ENCODE peak calls at places on chromosome 1, in five cellular contexts. One of them, this sample, is unnamed.
A peak's percentile ranks its signal among the peaks of the same experiment; 100 is the strongest.

GRCh38 chr1:156498447-156499193 is 2.0 kb downstream of the MEF2D start:
- DNase-seq in activated CD4-positive, CD25-positive, alpha-beta regulatory T cell: no peak
- DNase-seq in naive thymus-derived CD8-positive, alpha-beta T cell: no peak
- DNase-seq in stimulated activated CD8-positive, alpha-beta memory T cell treated with anti-CD3 and anti-CD28 coated beads, Interleukin-4, amount 100 ng/mL, for 1 hour: no peak
- DNase-seq in psoas muscle: peak; percentile 77
- DNase-seq in this sample: no peak

GRCh38 chr1:26315874-26316850 is 1.6 kb upstream of the CD52 start:
- DNase-seq in activated CD4-positive, CD25-positive, alpha-beta regulatory T cell: no peak
- DNase-seq in stimulated activated CD8-positive, alpha-beta memory T cell treated with anti-CD3 and anti-CD28 coated beads, Interleukin-4, amount 100 ng/mL, for 1 hour: no peak
- DNase-seq in naive thymus-derived CD8-positive, alpha-beta T cell: no peak
- DNase-seq in psoas muscle: no peak
- DNase-seq in this sample: no peak

GRCh38 chr1:89525169-89525855 is 683 bp downstream of the LRRC8B start:
- DNase-seq in psoas muscle: peak; percentile 72
- DNase-seq in stimulated activated CD8-positive, alpha-beta memory T cell treated with anti-CD3 and anti-CD28 coated beads, Interleukin-4, amount 100 ng/mL, for 1 hour: peak; percentile 10
- DNase-seq in activated CD4-positive, CD25-positive, alpha-beta regulatory T cell: peak; percentile 20
- DNase-seq in naive thymus-derived CD8-positive, alpha-beta T cell: peak; percentile 42
- DNase-seq in this sample: peak; percentile 53

GRCh38 chr1:24964811-24965570 is 34.9 kb upstream of the RUNX3 start:
- DNase-seq in activated CD4-positive, CD25-positive, alpha-beta regulatory T cell: peak; percentile 63
- DNase-seq in stimulated activated CD8-positive, alpha-beta memory T cell treated with anti-CD3 and anti-CD28 coated beads, Interleukin-4, amount 100 ng/mL, for 1 hour: peak; percentile 74
- DNase-seq in psoas muscle: peak; percentile 53
- DNase-seq in naive thymus-derived CD8-positive, alpha-beta T cell: peak; percentile 94
- DNase-seq in this sample: peak; percentile 74

GRCh38 chr1:156726549-156727226 is 1.6 kb upstream of the METTL25B start:
- DNase-seq in activated CD4-positive, CD25-positive, alpha-beta regulatory T cell: no peak
- DNase-seq in stimulated activated CD8-positive, alpha-beta memory T cell treated with anti-CD3 and anti-CD28 coated beads, Interleukin-4, amount 100 ng/mL, for 1 hour: no peak
- DNase-seq in naive thymus-derived CD8-positive, alpha-beta T cell: peak; percentile 46
- DNase-seq in psoas muscle: no peak
- DNase-seq in this sample: peak; percentile 38

GRCh38 chr1:4140241-4140640 is 240.2 kb upstream of the C1orf174 start:
- DNase-seq in naive thymus-derived CD8-positive, alpha-beta T cell: no peak
- DNase-seq in psoas muscle: no peak
- DNase-seq in stimulated activated CD8-positive, alpha-beta memory T cell treated with anti-CD3 and anti-CD28 coated beads, Interleukin-4, amount 100 ng/mL, for 1 hour: no peak
- DNase-seq in activated CD4-positive, CD25-positive, alpha-beta regulatory T cell: no peak
- DNase-seq in this sample: no peak

GRCh38 chr1:19453843-19454242 is 31.5 kb downstream of the CAPZB start:
- DNase-seq in activated CD4-positive, CD25-positive, alpha-beta regulatory T cell: no peak
- DNase-seq in stimulated activated CD8-positive, alpha-beta memory T cell treated with anti-CD3 and anti-CD28 coated beads, Interleukin-4, amount 100 ng/mL, for 1 hour: no peak
- DNase-seq in naive thymus-derived CD8-positive, alpha-beta T cell: no peak
- DNase-seq in psoas muscle: no peak
- DNase-seq in this sample: no peak

GRCh38 chr1:214685906-214686305 is 82.9 kb downstream of the CENPF start:
- DNase-seq in naive thymus-derived CD8-positive, alpha-beta T cell: no peak
- DNase-seq in activated CD4-positive, CD25-positive, alpha-beta regulatory T cell: no peak
- DNase-seq in stimulated activated CD8-positive, alpha-beta memory T cell treated with anti-CD3 and anti-CD28 coated beads, Interleukin-4, amount 100 ng/mL, for 1 hour: no peak
- DNase-seq in psoas muscle: no peak
- DNase-seq in this sample: no peak

GRCh38 chr1:189987509-189987908 is 490.2 kb downstream of the BRINP3 start:
- DNase-seq in naive thymus-derived CD8-positive, alpha-beta T cell: no peak
- DNase-seq in activated CD4-positive, CD25-positive, alpha-beta regulatory T cell: no peak
- DNase-seq in stimulated activated CD8-positive, alpha-beta memory T cell treated with anti-CD3 and anti-CD28 coated beads, Interleukin-4, amount 100 ng/mL, for 1 hour: no peak
- DNase-seq in psoas muscle: no peak
- DNase-seq in this sample: no peak

GRCh38 chr1:204410764-204411450 is 710 bp downstream of the PPP1R15B start:
- DNase-seq in stimulated activated CD8-positive, alpha-beta memory T cell treated with anti-CD3 and anti-CD28 coated beads, Interleukin-4, amount 100 ng/mL, for 1 hour: no peak
- DNase-seq in activated CD4-positive, CD25-positive, alpha-beta regulatory T cell: peak; percentile 31
- DNase-seq in psoas muscle: peak; percentile 81
- DNase-seq in naive thymus-derived CD8-positive, alpha-beta T cell: peak; percentile 33
- DNase-seq in this sample: no peak

GRCh38 chr1:21896652-21897532 is 40.2 kb downstream of the HSPG2 start:
- DNase-seq in activated CD4-positive, CD25-positive, alpha-beta regulatory T cell: no peak
- DNase-seq in psoas muscle: peak; percentile 93
- DNase-seq in naive thymus-derived CD8-positive, alpha-beta T cell: no peak
- DNase-seq in stimulated activated CD8-positive, alpha-beta memory T cell treated with anti-CD3 and anti-CD28 coated beads, Interleukin-4, amount 100 ng/mL, for 1 hour: no peak
- DNase-seq in this sample: no peak

GRCh38 chr1:78527706-78528105 is 36.9 kb downstream of the PTGFR start:
- DNase-seq in naive thymus-derived CD8-positive, alpha-beta T cell: no peak
- DNase-seq in stimulated activated CD8-positive, alpha-beta memory T cell treated with anti-CD3 and anti-CD28 coated beads, Interleukin-4, amount 100 ng/mL, for 1 hour: no peak
- DNase-seq in psoas muscle: no peak
- DNase-seq in activated CD4-positive, CD25-positive, alpha-beta regulatory T cell: no peak
- DNase-seq in this sample: no peak

GRCh38 chr1:19113362-19114092 is 96.5 kb downstream of the UBR4 start:
- DNase-seq in stimulated activated CD8-positive, alpha-beta memory T cell treated with anti-CD3 and anti-CD28 coated beads, Interleukin-4, amount 100 ng/mL, for 1 hour: no peak
- DNase-seq in psoas muscle: no peak
- DNase-seq in activated CD4-positive, CD25-positive, alpha-beta regulatory T cell: no peak
- DNase-seq in naive thymus-derived CD8-positive, alpha-beta T cell: peak; percentile 31
- DNase-seq in this sample: no peak